ENCODE peak calls at places on chromosome 9, in eight cellular contexts. C is bronchial epithelial cell, X is Right ventricle myocardium inferior, N is psoas muscle, A is iPS-NIHi11, L is H9, H is posterior cingulate gyrus, F is T-cell. B is an unnamed sample.
A peak's percentile ranks its signal among the peaks of the same experiment; 100 is the strongest.

GRCh38 chr9:130282000-130282700 is 16.6 kb downstream of the HMCN2 start:
- DNase-seq in L (no peak), H (no peak), A (no peak), N (peak; percentile 74), X (no peak), C (no peak), F (no peak), B (no peak)

GRCh38 chr9:110152704-110153374 is 55.1 kb downstream of the C9orf152 start:
- DNase-seq in L (peak; percentile 41), A (peak; percentile 53), N (no peak), H (no peak), C (peak; percentile 61), X (no peak), F (no peak), B (no peak)

GRCh38 chr9:126690431-126691051 is 76.8 kb downstream of the LMX1B start:
- DNase-seq in A (peak; percentile 89), F (peak; percentile 47), X (no peak), C (peak; percentile 25), H (no peak), L (peak; percentile 83), N (no peak), B (peak; percentile 86)

GRCh38 chr9:115202960-115203751 is 85.2 kb upstream of the TNC start:
- DNase-seq in N (no peak), X (no peak), F (no peak), C (peak; percentile 67), A (no peak), H (no peak), L (no peak), B (no peak)

GRCh38 chr9:36925033-36925432 is 109.0 kb downstream of the PAX5 start:
- DNase-seq in X (no peak), F (no peak), N (no peak), A (no peak), L (no peak), C (no peak), H (no peak), B (no peak)

GRCh38 chr9:694499-695154 is 146.9 kb upstream of the DMRT1 start:
- DNase-seq in X (peak; percentile 66), N (peak; percentile 59), L (no peak), F (no peak), H (peak; percentile 51), A (no peak), C (peak; percentile 99), B (no peak)

GRCh38 chr9:120862452-120862851 is 14.5 kb downstream of the PHF19 start:
- DNase-seq in N (no peak), A (no peak), C (no peak), F (no peak), L (no peak), X (no peak), H (no peak), B (no peak)

GRCh38 chr9:134178781-134179551 is 14.6 kb upstream of the RNU6ATAC start:
- DNase-seq in F (no peak), C (no peak), L (no peak), X (peak; percentile 85), N (peak; percentile 80), H (no peak), A (peak; percentile 10), B (no peak)

GRCh38 chr9:99851028-99851822 is 29.5 kb downstream of the NR4A3 start:
- DNase-seq in H (no peak), C (no peak), A (no peak), N (no peak), X (no peak), L (no peak), F (peak; percentile 31), B (no peak)

GRCh38 chr9:94915476-94916450 is 189.3 kb downstream of the AOPEP start:
- DNase-seq in L (peak; percentile 28), A (no peak), F (no peak), X (no peak), N (no peak), H (no peak), C (no peak), B (no peak)

GRCh38 chr9:8101607-8102006 is 302.0 kb upstream of the DMAC1 start:
- DNase-seq in F (no peak), L (no peak), N (no peak), C (no peak), H (no peak), X (no peak), A (no peak), B (no peak)

GRCh38 chr9:116064970-116065369 is 88.6 kb upstream of the PAPPA start:
- DNase-seq in N (no peak), X (no peak), F (no peak), A (no peak), C (no peak), L (no peak), H (no peak), B (no peak)

GRCh38 chr9:34253460-34253837 is 74.6 kb downstream of the UBAP1 start:
- DNase-seq in N (no peak), L (no peak), A (no peak), H (peak; percentile 28), F (no peak), X (no peak), C (no peak), B (no peak)

GRCh38 chr9:127979333-127980055 is 1.3 kb downstream of the EEIG1 start:
- DNase-seq in F (no peak), X (no peak), A (no peak), L (peak; percentile 77), C (no peak), N (peak; percentile 58), H (peak; percentile 71), B (peak; percentile 73)

GRCh38 chr9:130472184-130472705 is 27.5 kb downstream of the ASS1 start:
- DNase-seq in L (no peak), X (no peak), F (no peak), H (no peak), C (no peak), A (no peak), N (no peak), B (no peak)

GRCh38 chr9:72383978-72384709 is 19.1 kb upstream of the ZFAND5 start:
- DNase-seq in X (no peak), N (no peak), F (no peak), H (no peak), L (no peak), C (peak; percentile 62), A (no peak), B (no peak)

GRCh38 chr9:20319641-20320337 is 302.5 kb downstream of the MLLT3 start:
- DNase-seq in A (no peak), X (no peak), F (no peak), H (no peak), C (peak; percentile 95), N (no peak), L (no peak), B (no peak)

GRCh38 chr9:3746296-3747275 is 220.8 kb upstream of the RFX3 start:
- DNase-seq in L (no peak), F (no peak), C (peak; percentile 95), X (no peak), A (no peak), N (no peak), H (no peak), B (no peak)

GRCh38 chr9:14882118-14882517 is 28.1 kb downstream of the FREM1 start:
- DNase-seq in F (no peak), N (no peak), L (no peak), H (no peak), A (no peak), C (no peak), X (no peak), B (no peak)

GRCh38 chr9:136081113-136081825 is 13.8 kb downstream of the NACC2 start:
- DNase-seq in H (no peak), L (peak; percentile 28), X (peak; percentile 77), N (peak; percentile 8), A (no peak), F (no peak), C (no peak), B (no peak)

GRCh38 chr9:31490551-31491106 is 893.8 kb upstream of the ACO1 start:
- DNase-seq in L (no peak), F (no peak), C (no peak), H (no peak), X (no peak), A (no peak), N (no peak), B (no peak)

GRCh38 chr9:120650352-120650751 is 63.9 kb downstream of the MEGF9 start:
- DNase-seq in A (no peak), L (no peak), H (no peak), C (peak; percentile 76), F (no peak), N (no peak), X (no peak), B (no peak)

GRCh38 chr9:85742630-85742928 is 825 bp upstream of the AGTPBP1 start:
- DNase-seq in C (peak; percentile 91), L (no peak), N (no peak), A (no peak), H (no peak), X (no peak), F (no peak), B (no peak)

GRCh38 chr9:136662656-136663310 is at the start of gene EGFL7:
- DNase-seq in A (no peak), N (no peak), H (no peak), X (peak; percentile 73), F (no peak), L (no peak), C (no peak), B (no peak)

GRCh38 chr9:104927912-104928740 is at the start of gene ABCA1:
- DNase-seq in L (peak; percentile 82), H (peak; percentile 85), X (peak; percentile 96), N (peak; percentile 93), A (peak; percentile 85), F (peak; percentile 72), C (peak; percentile 56), B (peak; percentile 87)

GRCh38 chr9:16626577-16627130 is 243.8 kb downstream of the BNC2 start:
- DNase-seq in A (peak; percentile 58), N (peak; percentile 18), L (peak; percentile 37), X (no peak), C (peak; percentile 54), F (no peak), H (no peak), B (no peak)

GRCh38 chr9:113219972-113220371 is 1.1 kb downstream of the FKBP15 start:
- DNase-seq in L (no peak), F (no peak), A (no peak), X (no peak), H (no peak), C (peak; percentile 5), N (no peak), B (no peak)

GRCh38 chr9:11933926-11934325 is 759.3 kb upstream of the TYRP1 start:
- DNase-seq in H (no peak), N (no peak), F (no peak), L (no peak), C (peak; percentile 83), X (no peak), A (no peak), B (no peak)

GRCh38 chr9:18747590-18747989 is 273.6 kb downstream of the ADAMTSL1 start:
- DNase-seq in A (no peak), X (no peak), L (no peak), N (no peak), F (no peak), C (no peak), H (no peak), B (no peak)